ENCODE peak calls at places on chromosomes 5 and 9, in five cellular contexts. T is stimulated activated CD8-positive, alpha-beta memory T cell treated with anti-CD3 and anti-CD28 coated beads, Interleukin-15, amount 100 ng/mL, for 1 hour; J is activated CD8-positive, alpha-beta memory T cell treated with anti-CD3 and anti-CD28 coated beads, Interleukin-2, amount 50 U/mL, for 48 hours; V is gastrocnemius medialis; L is DMS 273 treated with DMSO at 0.1 percent for 48 hours. S is an unnamed sample.

GRCh38 chr5:73812962-73813588 is 187.1 kb downstream of the ARHGEF28 start:
- DNase-seq in T (no peak), J (no peak), V (no peak), L (no peak), S (no peak)

GRCh38 chr9:122348288-122348777 is 22.5 kb upstream of the PTGS1 start:
- DNase-seq in L (no peak), J (no peak), T (no peak), V (no peak), S (no peak)

GRCh38 chr9:72576087-72576486 is 54.7 kb downstream of the TMC1 start:
- DNase-seq in L (no peak), T (no peak), V (no peak), J (no peak), S (no peak)

GRCh38 chr9:91495450-91495849 is 71.8 kb upstream of the NFIL3 start:
- DNase-seq in J (no peak), L (no peak), V (no peak), T (no peak), S (no peak)

GRCh38 chr5:170105643-170106611 is at the start of gene FOXI1:
- DNase-seq in J (peak), L (no peak), V (peak), T (no peak), S (no peak)

GRCh38 chr5:41503321-41503720 is 7.1 kb downstream of the PLCXD3 start:
- DNase-seq in J (no peak), V (no peak), T (no peak), L (no peak), S (no peak)

GRCh38 chr5:55920784-55921183 is 69.6 kb downstream of the IL31RA start:
- DNase-seq in V (no peak), J (no peak), T (no peak), L (no peak), S (peak)

GRCh38 chr9:71442937-71443336 is 321.5 kb upstream of the TRPM3 start:
- DNase-seq in J (no peak), T (no peak), L (no peak), V (no peak), S (no peak)

GRCh38 chr5:16600397-16600796 is 16.4 kb downstream of the RETREG1 start:
- DNase-seq in T (no peak), L (no peak), V (peak), J (peak), S (no peak)

S was measured in AML-193.